ENCODE peak calls at places on chromosomes 11 and 22, in ten cellular contexts. R, T, B, O, S, Z, J, P, E and I are unnamed samples.

GRCh38 chr11:134854391-134854991 is 442.4 kb upstream of the B3GAT1 start:
- DNase-seq in B (no peak), J (no peak), T (no peak), R (no peak), E (no peak), Z (no peak), S (no peak), P (peak), O (peak), I (no peak)

GRCh38 chr11:121595717-121596156 is 143.0 kb upstream of the SORL1-AS1 start:
- DNase-seq in B (peak), Z (no peak), P (no peak), T (no peak), R (no peak), S (no peak), J (no peak), O (no peak), E (peak), I (no peak)

GRCh38 chr22:25509391-25509791 is 55.1 kb upstream of the GRK3 start:
- DNase-seq in O (no peak), B (peak), R (peak), S (no peak), J (no peak), T (no peak), Z (no peak), P (no peak), E (no peak), I (peak)

GRCh38 chr22:17103351-17103750 is 17.8 kb downstream of the TMEM121B start:
- DNase-seq in Z (no peak), E (no peak), O (no peak), S (no peak), B (no peak), R (no peak), P (no peak), T (no peak), J (no peak), I (no peak)

GRCh38 chr11:17508306-17508705 is 31.7 kb upstream of the ABCC8 start:
- DNase-seq in B (no peak), R (no peak), S (no peak), E (no peak), O (no peak), P (no peak), Z (no peak), J (no peak), T (no peak), I (no peak)

GRCh38 chr11:123231263-123231662 is 36.2 kb upstream of the CLMP start:
- DNase-seq in B (peak), E (no peak), O (no peak), P (no peak), Z (no peak), R (no peak), T (no peak), J (no peak), S (no peak), I (no peak)

GRCh38 chr11:130801287-130802146 is 114.8 kb downstream of the SNX19 start:
- DNase-seq in O (no peak), R (no peak), Z (no peak), E (peak), P (no peak), S (no peak), B (peak), J (no peak), T (no peak), I (no peak)

GRCh38 chr11:45162916-45163879 is 16.8 kb downstream of the PRDM11 start:
- DNase-seq in B (no peak), T (no peak), E (no peak), P (no peak), J (no peak), O (no peak), R (no peak), Z (no peak), S (no peak), I (peak)

GRCh38 chr22:35044607-35045390 is 21.2 kb upstream of the ISX start:
- DNase-seq in J (no peak), P (no peak), B (no peak), E (no peak), O (peak), Z (no peak), S (no peak), T (no peak), R (no peak), I (no peak)

GRCh38 chr22:42997577-42997976 is 17.4 kb downstream of the PACSIN2 start:
- DNase-seq in S (no peak), T (no peak), R (no peak), B (no peak), E (no peak), P (no peak), Z (no peak), J (no peak), O (no peak), I (no peak)

GRCh38 chr11:122271167-122271566 is 155.2 kb upstream of the BLID start:
- DNase-seq in E (no peak), P (peak), S (no peak), Z (no peak), O (no peak), B (no peak), J (no peak), T (no peak), R (no peak), I (peak)

GRCh38 chr11:18010977-18011586 is 1.8 kb downstream of the SERGEF start:
- DNase-seq in E (no peak), J (no peak), Z (no peak), T (no peak), S (no peak), B (no peak), P (peak), R (no peak), O (no peak), I (no peak)

GRCh38 chr11:130620566-130620965 is 172.1 kb downstream of the ADAMTS15 start:
- DNase-seq in S (no peak), O (no peak), J (no peak), B (no peak), E (no peak), P (no peak), Z (no peak), T (no peak), R (no peak), I (no peak)

GRCh38 chr22:19888131-19888746 is 33.6 kb upstream of the GNB1L start:
- DNase-seq in P (no peak), O (no peak), J (no peak), Z (no peak), S (no peak), T (no peak), B (no peak), E (no peak), R (no peak), I (no peak)

GRCh38 chr22:43432883-43433415 is 21.1 kb downstream of the MPPED1 start:
- DNase-seq in E (no peak), R (no peak), B (no peak), S (no peak), T (peak), J (no peak), O (no peak), P (no peak), Z (no peak), I (no peak)

GRCh38 chr22:22210375-22210774 is 34.2 kb upstream of the VPREB1 start:
- DNase-seq in T (no peak), P (no peak), J (no peak), B (peak), E (no peak), O (no peak), R (no peak), Z (no peak), S (no peak), I (no peak)

GRCh38 chr22:40058265-40058664 is 63.5 kb downstream of the FAM83F start:
- DNase-seq in Z (no peak), T (no peak), S (no peak), R (peak), E (no peak), P (no peak), J (no peak), B (no peak), O (no peak), I (no peak)
- H3K27ac ChIP-seq in Z (no peak), T (no peak), S (no peak), R (peak), E (no peak), P (no peak), J (no peak), B (no peak), O (no peak), I (no peak)

GRCh38 chr22:37599161-37599560 is 9.5 kb upstream of the GGA1 start:
- DNase-seq in T (no peak), O (no peak), J (no peak), S (no peak), B (no peak), E (no peak), R (peak), P (no peak), Z (no peak), I (no peak)
- H3K27ac ChIP-seq in T (no peak), O (no peak), J (no peak), S (no peak), B (no peak), E (no peak), R (peak), P (no peak), Z (no peak), I (no peak)

GRCh38 chr11:129418039-129418438 is 42.4 kb downstream of the BARX2 start:
- DNase-seq in B (no peak), T (no peak), R (no peak), J (no peak), P (no peak), O (no peak), E (no peak), Z (no peak), S (no peak), I (no peak)

GRCh38 chr11:129417458-129417857 is 41.8 kb downstream of the BARX2 start:
- DNase-seq in E (no peak), P (no peak), R (no peak), O (no peak), Z (no peak), B (no peak), J (no peak), S (no peak), T (no peak), I (no peak)

GRCh38 chr11:129414144-129414876 is 38.7 kb downstream of the BARX2 start:
- DNase-seq in T (no peak), S (no peak), O (no peak), E (no peak), P (no peak), J (no peak), Z (no peak), R (no peak), B (no peak), I (no peak)

GRCh38 chr11:129412501-129412900 is 36.9 kb downstream of the BARX2 start:
- DNase-seq in O (no peak), T (no peak), Z (no peak), P (no peak), R (no peak), E (no peak), B (no peak), J (no peak), S (peak), I (no peak)

DNA sequence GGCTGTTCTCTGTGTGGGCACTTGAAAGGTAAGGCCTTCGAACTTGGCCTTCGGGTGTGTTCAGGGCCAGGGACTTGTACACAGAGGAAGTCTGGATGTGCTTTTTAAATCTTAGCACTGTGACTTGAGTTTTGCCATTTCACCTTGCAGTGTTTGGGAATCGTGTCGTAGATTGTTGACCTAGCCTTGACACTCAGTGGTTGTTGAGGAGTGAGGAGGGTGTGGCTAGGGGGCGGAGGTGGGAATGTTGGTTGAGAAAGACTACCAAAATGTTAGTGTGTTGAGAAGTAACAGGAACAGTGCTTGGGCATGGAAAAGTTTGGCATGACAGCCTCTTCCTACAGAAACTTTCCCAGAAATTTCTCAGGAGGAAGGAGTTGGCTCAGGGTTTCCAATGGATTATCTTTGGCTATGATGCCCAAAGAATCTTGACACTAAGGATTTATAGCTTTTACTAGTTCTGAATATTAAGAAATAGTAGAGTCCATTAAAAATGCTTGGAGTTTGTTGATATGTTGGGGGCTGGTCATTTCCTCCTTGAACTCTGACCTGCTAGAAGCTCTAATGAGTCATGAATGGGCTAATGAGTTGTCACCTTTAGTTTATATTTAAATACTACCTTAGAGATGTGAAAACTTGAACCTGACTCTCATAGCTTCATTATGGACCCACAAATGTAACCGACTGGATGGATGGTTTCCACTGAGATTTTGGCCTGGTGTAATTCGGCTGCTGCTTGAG is 40.6 kb downstream of the BARX2 start:
- DNase-seq in O (no peak), P (no peak), T (no peak), S (no peak), R (no peak), E (no peak), B (no peak), J (no peak), Z (no peak), I (no peak)
- H3K27ac ChIP-seq in O (no peak), P (no peak), T (no peak), S (no peak), R (no peak), E (no peak), B (no peak), J (no peak), Z (no peak), I (no peak)

GRCh38 chr11:34091825-34092224 is 13.6 kb upstream of the NAT10 start:
- DNase-seq in B (no peak), Z (no peak), R (no peak), E (no peak), J (no peak), S (no peak), O (no peak), P (no peak), T (no peak), I (no peak)
- H3K27ac ChIP-seq in B (no peak), Z (no peak), R (no peak), E (no peak), J (no peak), S (no peak), O (no peak), P (no peak), T (no peak), I (no peak)

GRCh38 chr11:35483131-35483800 is 42.1 kb downstream of the PAMR1 start:
- DNase-seq in E (peak), Z (no peak), S (no peak), R (no peak), O (no peak), J (no peak), P (no peak), B (peak), T (no peak), I (no peak)
- H3K27ac ChIP-seq in E (peak), Z (no peak), S (no peak), R (no peak), O (no peak), J (no peak), P (no peak), B (peak), T (no peak), I (no peak)

DNA sequence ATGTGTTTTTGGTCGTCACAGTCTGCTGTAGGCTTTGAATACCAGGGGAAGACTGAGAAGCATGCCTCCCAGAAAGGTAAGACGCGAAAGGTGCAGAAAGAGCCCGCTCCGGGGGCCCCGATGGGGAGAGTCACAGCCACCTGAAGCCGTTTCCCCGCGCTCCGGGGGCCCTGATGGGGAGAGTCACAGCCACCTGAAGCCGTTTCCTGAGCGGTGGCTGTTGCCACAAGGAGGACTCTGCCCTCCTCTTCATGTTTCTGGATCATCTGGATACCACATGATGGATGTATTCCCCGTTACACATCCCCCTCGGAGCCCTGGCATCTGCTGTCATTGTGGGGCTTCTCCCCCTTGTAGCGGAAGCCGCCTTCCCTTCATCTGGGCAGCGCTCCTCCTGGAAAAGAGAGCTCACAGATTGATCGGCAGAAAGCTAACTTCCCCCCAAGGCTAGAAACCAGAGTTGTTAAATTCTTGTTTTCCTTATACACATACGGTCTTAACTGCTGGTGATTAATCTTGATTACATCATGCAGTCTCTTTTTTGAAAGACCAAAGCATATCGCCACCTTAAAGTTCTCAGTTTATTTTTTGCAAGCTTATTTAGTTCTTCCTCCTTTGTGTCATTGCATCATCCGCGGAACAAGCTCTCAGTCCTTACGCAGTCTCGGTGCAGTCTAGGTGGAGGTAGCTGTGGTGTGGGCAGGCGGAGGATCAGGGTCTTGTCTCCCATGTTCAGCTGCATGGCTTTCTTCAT is 17.5 kb downstream of the CTTN start:
- DNase-seq in P (no peak), O (no peak), T (no peak), Z (no peak), R (no peak), J (no peak), S (no peak), E (no peak), B (peak), I (peak)
- H3K27ac ChIP-seq in P (no peak), O (no peak), T (no peak), Z (no peak), R (no peak), J (no peak), S (no peak), E (no peak), B (peak), I (no peak)

DNA sequence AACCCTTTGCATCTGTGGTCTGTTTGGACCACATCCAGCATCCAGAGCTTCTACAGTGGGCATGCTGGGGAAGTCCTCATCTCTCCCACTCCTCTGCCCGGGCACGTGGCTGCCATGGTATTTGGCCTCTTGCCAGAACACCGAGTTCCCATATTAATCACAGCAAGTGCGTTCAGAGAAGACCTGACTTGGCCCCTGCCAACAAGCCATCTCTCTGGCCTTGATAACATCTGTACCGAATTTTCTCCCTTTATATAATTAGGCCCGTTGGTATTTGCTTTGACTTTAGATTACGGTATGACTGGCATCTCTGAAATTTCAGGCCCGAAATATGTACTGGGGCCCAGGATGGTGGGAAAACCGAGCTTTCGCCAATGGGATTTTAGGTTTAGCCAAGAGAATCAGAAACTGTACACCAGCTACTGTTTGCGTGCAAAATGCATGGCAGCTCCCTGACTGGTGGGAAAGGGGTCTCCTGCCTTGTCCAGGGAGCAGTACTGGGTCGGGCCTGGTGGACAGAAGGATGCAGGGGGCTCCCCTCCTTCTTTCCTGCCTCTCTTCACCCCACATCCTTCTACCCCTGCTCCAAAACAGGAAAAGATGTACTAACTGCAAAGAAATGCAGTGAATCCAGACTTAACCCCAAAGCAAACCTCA is 90.1 kb downstream of the MICAL2 start:
- DNase-seq in P (no peak), J (no peak), T (peak), O (no peak), B (peak), S (no peak), Z (no peak), E (peak), R (peak), I (peak)
- H3K27ac ChIP-seq in P (no peak), J (no peak), T (no peak), O (no peak), B (peak), S (no peak), Z (no peak), E (peak), R (peak), I (no peak)

DNA sequence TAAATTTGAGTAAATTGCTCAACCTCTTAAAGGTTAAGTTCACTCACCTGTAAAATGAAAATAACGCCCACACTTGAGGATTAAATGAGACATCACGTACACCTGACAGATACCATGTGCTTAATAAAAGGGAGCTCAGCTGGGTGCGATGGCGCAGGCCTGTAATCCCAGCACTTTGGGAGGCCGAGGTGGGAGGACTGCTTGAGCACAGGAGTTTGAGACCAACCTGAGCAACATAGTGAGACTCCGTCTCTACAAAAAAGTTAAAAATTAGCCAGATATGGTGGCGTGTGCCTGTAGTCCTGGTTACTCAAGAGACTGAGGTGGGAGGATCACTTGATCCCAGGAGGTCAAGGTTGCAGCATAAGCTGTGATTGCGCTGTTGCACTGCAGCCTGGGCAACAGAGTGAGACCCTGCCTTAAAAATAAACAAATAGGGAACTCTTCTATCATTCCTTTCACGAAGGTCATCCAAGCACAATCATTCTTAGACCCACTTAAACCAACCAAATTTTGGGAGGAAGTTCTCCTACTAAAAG is 134.1 kb downstream of the BBOX1 start:
- DNase-seq in O (no peak), P (no peak), R (no peak), B (no peak), T (no peak), S (no peak), J (no peak), Z (no peak), E (no peak), I (no peak)
- H3K27ac ChIP-seq in O (no peak), P (no peak), R (no peak), B (no peak), T (no peak), S (no peak), J (no peak), Z (no peak), E (no peak), I (no peak)

GRCh38 chr11:64845125-64845735 is 777 bp upstream of the CDC42BPG start:
- DNase-seq in T (peak), E (no peak), S (no peak), B (no peak), Z (no peak), P (no peak), O (no peak), J (no peak), R (no peak), I (no peak)
- H3K27ac ChIP-seq in T (no peak), E (no peak), S (peak), B (no peak), Z (no peak), P (peak), O (no peak), J (peak), R (peak), I (peak)

GRCh38 chr11:62431171-62431895 is 12.5 kb downstream of the SCGB1A1 start:
- DNase-seq in B (peak), P (no peak), Z (no peak), O (no peak), T (no peak), S (no peak), R (no peak), J (no peak), E (peak), I (no peak)
- H3K27ac ChIP-seq in B (peak), P (no peak), Z (no peak), O (no peak), T (no peak), S (no peak), R (peak), J (no peak), E (peak), I (no peak)